ENCODE peak calls at places on chromosomes 12 and 14, in ten cellular contexts. One of them, this sample, is unnamed.

GRCh38 chr12:92570056-92570753 is 132.6 kb upstream of the PLEKHG7 start:
- DNase-seq in small intestine: peak
- DNase-seq in IMR-90: peak
- DNase-seq in astrocyte of the cerebellum: peak
- DNase-seq in mesothelial cell of epicardium: no peak
- DNase-seq in iris pigment epithelial cell: peak
- DNase-seq in NCI-H1417: peak
- DNase-seq in effector CD4-positive, alpha-beta T cell: peak
- DNase-seq in NCI-H1105: peak
- DNase-seq in astrocyte: peak
- DNase-seq in this sample: peak

GRCh38 chr12:105555556-105555973 is 225.1 kb downstream of the C12orf75 start:
- DNase-seq in astrocyte of the cerebellum: no peak
- DNase-seq in astrocyte: no peak
- DNase-seq in effector CD4-positive, alpha-beta T cell: no peak
- DNase-seq in NCI-H1105: no peak
- DNase-seq in mesothelial cell of epicardium: no peak
- DNase-seq in IMR-90: no peak
- DNase-seq in small intestine: peak
- DNase-seq in NCI-H1417: no peak
- DNase-seq in iris pigment epithelial cell: peak
- DNase-seq in this sample: no peak

GRCh38 chr12:99976762-99977161 is 8.0 kb downstream of the ANKS1B start:
- DNase-seq in astrocyte: no peak
- DNase-seq in NCI-H1417: no peak
- DNase-seq in astrocyte of the cerebellum: no peak
- DNase-seq in small intestine: no peak
- DNase-seq in IMR-90: no peak
- DNase-seq in NCI-H1105: no peak
- DNase-seq in effector CD4-positive, alpha-beta T cell: no peak
- DNase-seq in mesothelial cell of epicardium: no peak
- DNase-seq in iris pigment epithelial cell: no peak
- DNase-seq in this sample: no peak

GRCh38 chr12:47067778-47068431 is 11.5 kb upstream of the PCED1B start:
- DNase-seq in mesothelial cell of epicardium: no peak
- DNase-seq in iris pigment epithelial cell: no peak
- DNase-seq in astrocyte: no peak
- DNase-seq in NCI-H1105: no peak
- DNase-seq in small intestine: no peak
- DNase-seq in NCI-H1417: no peak
- DNase-seq in IMR-90: no peak
- DNase-seq in astrocyte of the cerebellum: no peak
- DNase-seq in effector CD4-positive, alpha-beta T cell: no peak
- DNase-seq in this sample: no peak

GRCh38 chr12:48451372-48451771 is 21.0 kb upstream of the ANP32D start:
- DNase-seq in iris pigment epithelial cell: no peak
- DNase-seq in small intestine: no peak
- DNase-seq in IMR-90: no peak
- DNase-seq in effector CD4-positive, alpha-beta T cell: no peak
- DNase-seq in NCI-H1417: no peak
- DNase-seq in astrocyte of the cerebellum: no peak
- DNase-seq in mesothelial cell of epicardium: no peak
- DNase-seq in astrocyte: no peak
- DNase-seq in NCI-H1105: no peak
- DNase-seq in this sample: no peak

GRCh38 chr14:36281309-36281708 is 39.1 kb downstream of the MBIP start:
- DNase-seq in IMR-90: no peak
- DNase-seq in astrocyte of the cerebellum: no peak
- DNase-seq in effector CD4-positive, alpha-beta T cell: no peak
- DNase-seq in iris pigment epithelial cell: no peak
- DNase-seq in NCI-H1417: peak
- DNase-seq in small intestine: no peak
- DNase-seq in NCI-H1105: no peak
- DNase-seq in astrocyte: no peak
- DNase-seq in mesothelial cell of epicardium: no peak
- DNase-seq in this sample: no peak

GRCh38 chr12:39990122-39991101 is 115.5 kb downstream of the SLC2A13 start:
- DNase-seq in iris pigment epithelial cell: peak
- DNase-seq in astrocyte of the cerebellum: no peak
- DNase-seq in astrocyte: peak
- DNase-seq in effector CD4-positive, alpha-beta T cell: peak
- DNase-seq in mesothelial cell of epicardium: no peak
- DNase-seq in NCI-H1417: peak
- DNase-seq in IMR-90: peak
- DNase-seq in small intestine: peak
- DNase-seq in NCI-H1105: peak
- DNase-seq in this sample: peak

GRCh38 chr12:21546721-21547120 is 20.6 kb downstream of the SPX start:
- DNase-seq in NCI-H1105: no peak
- DNase-seq in effector CD4-positive, alpha-beta T cell: no peak
- DNase-seq in NCI-H1417: no peak
- DNase-seq in small intestine: no peak
- DNase-seq in astrocyte: no peak
- DNase-seq in astrocyte of the cerebellum: no peak
- DNase-seq in mesothelial cell of epicardium: no peak
- DNase-seq in iris pigment epithelial cell: no peak
- DNase-seq in IMR-90: no peak
- DNase-seq in this sample: no peak

GRCh38 chr14:31071151-31071550 is 45.0 kb upstream of the STRN3 start:
- DNase-seq in small intestine: no peak
- DNase-seq in effector CD4-positive, alpha-beta T cell: no peak
- DNase-seq in astrocyte: peak
- DNase-seq in NCI-H1105: no peak
- DNase-seq in mesothelial cell of epicardium: no peak
- DNase-seq in NCI-H1417: no peak
- DNase-seq in IMR-90: no peak
- DNase-seq in astrocyte of the cerebellum: no peak
- DNase-seq in iris pigment epithelial cell: peak
- DNase-seq in this sample: peak

GRCh38 chr12:26855337-26856089 is 22.5 kb upstream of the ITPR2 start:
- DNase-seq in iris pigment epithelial cell: no peak
- DNase-seq in astrocyte of the cerebellum: no peak
- DNase-seq in astrocyte: no peak
- DNase-seq in NCI-H1417: no peak
- DNase-seq in small intestine: no peak
- DNase-seq in IMR-90: no peak
- DNase-seq in effector CD4-positive, alpha-beta T cell: no peak
- DNase-seq in mesothelial cell of epicardium: no peak
- DNase-seq in NCI-H1105: no peak
- DNase-seq in this sample: no peak

GRCh38 chr14:83294941-83295340 is 1761.3 kb upstream of the SEL1L start:
- DNase-seq in iris pigment epithelial cell: peak
- DNase-seq in effector CD4-positive, alpha-beta T cell: no peak
- DNase-seq in NCI-H1417: no peak
- DNase-seq in mesothelial cell of epicardium: no peak
- DNase-seq in NCI-H1105: no peak
- DNase-seq in astrocyte: peak
- DNase-seq in small intestine: no peak
- DNase-seq in IMR-90: peak
- DNase-seq in astrocyte of the cerebellum: peak
- DNase-seq in this sample: peak

GRCh38 chr14:102971314-102971713 is 48.9 kb downstream of the AMN start:
- DNase-seq in iris pigment epithelial cell: no peak
- DNase-seq in IMR-90: no peak
- DNase-seq in effector CD4-positive, alpha-beta T cell: no peak
- DNase-seq in astrocyte of the cerebellum: no peak
- DNase-seq in astrocyte: no peak
- DNase-seq in mesothelial cell of epicardium: no peak
- DNase-seq in NCI-H1105: no peak
- DNase-seq in small intestine: no peak
- DNase-seq in NCI-H1417: no peak
- DNase-seq in this sample: no peak

GRCh38 chr12:26287666-26288408 is 92.5 kb downstream of the SSPN start:
- DNase-seq in NCI-H1105: no peak
- DNase-seq in effector CD4-positive, alpha-beta T cell: no peak
- DNase-seq in astrocyte of the cerebellum: peak
- DNase-seq in NCI-H1417: no peak
- DNase-seq in small intestine: no peak
- DNase-seq in astrocyte: peak
- DNase-seq in iris pigment epithelial cell: peak
- DNase-seq in IMR-90: no peak
- DNase-seq in mesothelial cell of epicardium: no peak
- DNase-seq in this sample: no peak

GRCh38 chr12:89060133-89060532 is 292.2 kb downstream of the DUSP6 start:
- DNase-seq in iris pigment epithelial cell: peak
- DNase-seq in NCI-H1105: no peak
- DNase-seq in astrocyte: no peak
- DNase-seq in NCI-H1417: no peak
- DNase-seq in small intestine: no peak
- DNase-seq in effector CD4-positive, alpha-beta T cell: no peak
- DNase-seq in astrocyte of the cerebellum: peak
- DNase-seq in IMR-90: peak
- DNase-seq in mesothelial cell of epicardium: no peak
- DNase-seq in this sample: peak

GRCh38 chr12:40692617-40693502 is 621 bp downstream of the CNTN1 start:
- DNase-seq in iris pigment epithelial cell: no peak
- DNase-seq in astrocyte of the cerebellum: no peak
- DNase-seq in effector CD4-positive, alpha-beta T cell: no peak
- DNase-seq in astrocyte: no peak
- DNase-seq in NCI-H1417: peak
- DNase-seq in IMR-90: no peak
- DNase-seq in small intestine: no peak
- DNase-seq in mesothelial cell of epicardium: peak
- DNase-seq in NCI-H1105: peak
- DNase-seq in this sample: no peak

GRCh38 chr14:88233915-88234314 is 89.2 kb downstream of the KCNK10 start:
- DNase-seq in astrocyte of the cerebellum: no peak
- DNase-seq in IMR-90: no peak
- DNase-seq in NCI-H1417: peak
- DNase-seq in small intestine: peak
- DNase-seq in astrocyte: no peak
- DNase-seq in iris pigment epithelial cell: no peak
- DNase-seq in mesothelial cell of epicardium: no peak
- DNase-seq in effector CD4-positive, alpha-beta T cell: no peak
- DNase-seq in NCI-H1105: no peak
- DNase-seq in this sample: no peak

GRCh38 chr14:94392510-94392935 is 4.1 kb upstream of the SERPINA1 start:
- DNase-seq in astrocyte: peak
- DNase-seq in effector CD4-positive, alpha-beta T cell: no peak
- DNase-seq in NCI-H1417: no peak
- DNase-seq in NCI-H1105: no peak
- DNase-seq in mesothelial cell of epicardium: no peak
- DNase-seq in IMR-90: peak
- DNase-seq in small intestine: no peak
- DNase-seq in astrocyte of the cerebellum: no peak
- DNase-seq in iris pigment epithelial cell: peak
- DNase-seq in this sample: no peak

GRCh38 chr12:39692258-39692853 is 72.8 kb upstream of the ABCD2 start:
- DNase-seq in NCI-H1417: no peak
- DNase-seq in mesothelial cell of epicardium: no peak
- DNase-seq in effector CD4-positive, alpha-beta T cell: no peak
- DNase-seq in astrocyte of the cerebellum: peak
- DNase-seq in iris pigment epithelial cell: peak
- DNase-seq in small intestine: peak
- DNase-seq in IMR-90: no peak
- DNase-seq in NCI-H1105: no peak
- DNase-seq in astrocyte: peak
- DNase-seq in this sample: peak

GRCh38 chr12:132170094-132170636 is 25.9 kb downstream of the NOC4L start:
- DNase-seq in NCI-H1105: no peak
- DNase-seq in IMR-90: peak
- DNase-seq in NCI-H1417: peak
- DNase-seq in astrocyte: peak
- DNase-seq in mesothelial cell of epicardium: peak
- DNase-seq in iris pigment epithelial cell: peak
- DNase-seq in astrocyte of the cerebellum: peak
- DNase-seq in small intestine: no peak
- DNase-seq in effector CD4-positive, alpha-beta T cell: no peak
- DNase-seq in this sample: peak

GRCh38 chr12:68140576-68140975 is 19.0 kb downstream of the IFNG start:
- DNase-seq in NCI-H1105: peak
- DNase-seq in iris pigment epithelial cell: no peak
- DNase-seq in IMR-90: no peak
- DNase-seq in mesothelial cell of epicardium: no peak
- DNase-seq in NCI-H1417: no peak
- DNase-seq in astrocyte of the cerebellum: no peak
- DNase-seq in astrocyte: no peak
- DNase-seq in effector CD4-positive, alpha-beta T cell: no peak
- DNase-seq in small intestine: no peak
- DNase-seq in this sample: no peak

GRCh38 chr12:107884769-107885694 is 110.5 kb downstream of the ASCL4 start:
- DNase-seq in effector CD4-positive, alpha-beta T cell: no peak
- DNase-seq in IMR-90: peak
- DNase-seq in astrocyte of the cerebellum: peak
- DNase-seq in astrocyte: peak
- DNase-seq in iris pigment epithelial cell: peak
- DNase-seq in mesothelial cell of epicardium: no peak
- DNase-seq in NCI-H1105: peak
- DNase-seq in NCI-H1417: peak
- DNase-seq in small intestine: peak
- DNase-seq in this sample: peak